ENCODE peak calls at places on chromosomes 2 and 18, in seven cellular contexts. F is prostate gland, X is psoas muscle, E is left ventricle myocardium inferior, C is uterus, T is mesendoderm, M is RWPE2. V is an unnamed sample.

GRCh38 chr2:141957827-141958440 is 172.9 kb downstream of the LRP1B start:
- DNase-seq in F (no peak), X (no peak), E (no peak), C (no peak), T (peak; percentile 47), M (no peak), V (no peak)

GRCh38 chr2:232549655-232550350 is 554 bp downstream of the TIGD1 start:
- DNase-seq in F (no peak), X (no peak), E (no peak), C (no peak), T (no peak), M (no peak), V (no peak)

GRCh38 chr2:22970991-22971390 is 414.0 kb upstream of the KLHL29 start:
- DNase-seq in F (no peak), X (no peak), E (no peak), C (no peak), T (no peak), M (no peak), V (no peak)

GRCh38 chr2:195596840-195597239 is 60.2 kb upstream of the SLC39A10 start:
- DNase-seq in F (no peak), X (no peak), E (no peak), C (no peak), T (no peak), M (no peak), V (no peak)

GRCh38 chr18:22470141-22470510 is 52.4 kb upstream of the CTAGE1 start:
- DNase-seq in F (no peak), X (no peak), E (no peak), C (no peak), T (no peak), M (no peak), V (no peak)

GRCh38 chr2:218368621-218369153 is 12.0 kb downstream of the CATIP start:
- DNase-seq in F (peak; percentile 56), X (peak; percentile 39), E (no peak), C (peak; percentile 76), T (peak; percentile 83), M (no peak), V (no peak)

GRCh38 chr2:163613155-163613554 is 122.7 kb downstream of the FIGN start:
- DNase-seq in F (no peak), X (no peak), E (no peak), C (no peak), T (no peak), M (no peak), V (no peak)

GRCh38 chr2:20611077-20611843 is 39.6 kb downstream of the HS1BP3 start:
- DNase-seq in F (no peak), X (peak; percentile 66), E (peak; percentile 78), C (peak; percentile 88), T (peak; percentile 75), M (peak; percentile 34), V (peak; percentile 86)

GRCh38 chr2:98346259-98347236 is at the start of gene CNGA3:
- DNase-seq in F (no peak), X (peak; percentile 25), E (peak; percentile 18), C (no peak), T (peak; percentile 70), M (no peak), V (peak; percentile 22)

GRCh38 chr18:25341861-25342260 is 10.1 kb downstream of the ZNF521 start:
- DNase-seq in F (no peak), X (no peak), E (no peak), C (no peak), T (no peak), M (no peak), V (no peak)

GRCh38 chr18:11343096-11343495 is 193.7 kb upstream of the PIEZO2 start:
- DNase-seq in F (no peak), X (no peak), E (no peak), C (no peak), T (peak; percentile 75), M (no peak), V (no peak)

GRCh38 chr2:224650815-224651439 is 65.2 kb downstream of the CCDC195 start:
- DNase-seq in F (peak; percentile 28), X (no peak), E (no peak), C (no peak), T (peak; percentile 77), M (no peak), V (peak; percentile 53)

GRCh38 chr18:42274488-42275137 is 319.6 kb downstream of the PIK3C3 start:
- DNase-seq in F (no peak), X (no peak), E (no peak), C (no peak), T (peak; percentile 70), M (no peak), V (peak; percentile 47)

GRCh38 chr2:223998983-223999382 is 40.1 kb downstream of the SERPINE2 start:
- DNase-seq in F (no peak), X (no peak), E (no peak), C (no peak), T (no peak), M (no peak), V (no peak)

GRCh38 chr18:23573948-23574431 is 12.3 kb downstream of the NPC1 start:
- DNase-seq in F (no peak), X (peak; percentile 30), E (no peak), C (peak; percentile 27), T (peak; percentile 55), M (no peak), V (peak; percentile 63)

GRCh38 chr2:58757971-58758370 is 516.8 kb upstream of the FANCL start:
- DNase-seq in F (no peak), X (no peak), E (no peak), C (no peak), T (no peak), M (no peak), V (no peak)

GRCh38 chr2:30272761-30273573 is 41.6 kb downstream of the LBH start:
- DNase-seq in F (no peak), X (no peak), E (no peak), C (no peak), T (peak; percentile 74), M (no peak), V (peak; percentile 89)

GRCh38 chr2:70132244-70133126 is 45.2 kb downstream of the PCBP1 start:
- DNase-seq in F (peak; percentile 66), X (peak; percentile 39), E (peak; percentile 52), C (peak; percentile 48), T (peak; percentile 37), M (no peak), V (peak; percentile 73)

GRCh38 chr2:236744316-236745105 is 174.9 kb downstream of the ACKR3 start:
- DNase-seq in F (no peak), X (no peak), E (no peak), C (no peak), T (peak; percentile 23), M (no peak), V (peak; percentile 98)

GRCh38 chr2:95174031-95174430 is 8.4 kb downstream of the ZNF2 start:
- DNase-seq in F (no peak), X (no peak), E (no peak), C (no peak), T (no peak), M (no peak), V (no peak)

GRCh38 chr2:181970160-181970794 is 15.4 kb upstream of the PPP1R1C start:
- DNase-seq in F (no peak), X (no peak), E (no peak), C (no peak), T (peak; percentile 45), M (no peak), V (no peak)

DNA sequence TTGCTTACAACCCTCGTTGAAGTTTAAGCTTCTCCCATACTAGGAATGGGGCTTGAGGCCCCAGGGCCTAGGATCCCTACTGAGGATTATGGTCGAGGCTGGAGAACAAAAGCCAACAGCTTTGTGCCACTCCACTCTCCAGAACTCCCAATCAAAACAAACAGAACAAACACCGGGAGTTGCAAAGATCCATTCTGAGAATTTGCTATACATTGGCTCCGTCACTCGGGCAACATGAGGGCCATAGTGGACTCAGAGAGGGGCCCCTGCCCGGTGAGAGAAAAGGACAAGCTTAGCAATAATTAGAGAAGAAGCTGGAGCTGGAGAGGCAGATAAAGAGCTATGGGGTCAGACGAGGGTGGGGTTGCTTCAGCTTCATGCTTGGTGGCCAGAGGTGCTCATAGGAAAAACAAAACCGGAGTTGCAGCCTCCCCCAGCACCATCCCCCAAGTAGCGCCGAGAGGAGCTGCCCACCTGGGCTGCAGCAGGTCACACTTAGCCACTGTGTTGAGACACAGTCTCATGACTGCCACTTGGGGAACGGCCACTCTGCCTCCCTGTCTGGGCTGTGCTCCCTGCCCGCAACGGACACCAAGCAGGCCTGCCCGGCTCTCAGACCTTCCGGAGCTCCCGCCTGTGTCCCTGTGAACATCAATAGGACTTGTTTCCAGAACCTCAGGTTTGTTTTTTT is 142.3 kb upstream of the HAAO start:
- DNase-seq in F (no peak), X (no peak), E (no peak), C (no peak), T (no peak), M (no peak), V (no peak)
- H3K27ac ChIP-seq in F (no peak overlapping the region), X (no peak overlapping the region), E (peak overlapping the region; percentile 92), C (no peak overlapping the region), T (no peak overlapping the region), M (no peak overlapping the region), V (peak overlapping the region; percentile 39)

DNA sequence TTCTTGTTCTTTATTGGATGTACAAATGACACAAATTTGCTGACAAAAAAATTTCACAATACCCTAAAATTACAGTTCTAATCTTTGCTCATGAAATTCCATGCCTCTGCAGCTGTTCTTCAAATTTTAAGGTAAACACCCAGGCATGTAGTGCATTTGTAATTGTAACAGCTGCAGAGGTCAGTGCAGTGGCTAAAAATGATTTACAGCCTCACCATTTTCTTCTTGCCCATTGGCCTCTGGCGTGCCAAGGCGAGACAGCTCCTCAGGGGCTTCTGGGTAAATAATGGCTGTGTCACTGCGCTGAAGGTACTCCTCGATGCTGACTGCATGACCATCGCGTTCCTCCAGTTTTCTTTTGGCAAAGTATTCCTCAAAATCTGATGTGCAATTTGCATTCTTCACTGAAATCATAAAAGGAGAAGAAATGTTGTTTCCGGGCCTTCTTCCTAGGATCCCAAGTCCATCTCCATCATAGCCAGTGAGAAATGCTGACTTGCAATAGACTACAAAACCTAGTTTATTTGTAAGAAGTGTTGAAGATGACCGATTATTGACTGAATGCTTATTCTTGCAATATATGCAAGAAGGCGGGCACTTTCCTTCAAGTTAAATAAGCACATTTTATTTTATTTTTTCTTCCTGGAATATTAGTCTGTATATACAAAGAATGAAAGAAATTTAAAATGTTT is 115.2 kb downstream of the ZEB2 start:
- DNase-seq in F (no peak), X (peak; percentile 13), E (no peak), C (no peak), T (no peak), M (no peak), V (no peak)
- H3K36me3 ChIP-seq in F (no peaks in the 10 kb centered on the region), X (peaks cover under 1% of the 10 kb centered on the region), E (peaks cover 44% of the 10 kb centered on the region), C (no peaks in the 10 kb centered on the region), T (no peaks in the 10 kb centered on the region), M (no peaks in the 10 kb centered on the region), V (peaks cover 49% of the 10 kb centered on the region)

DNA sequence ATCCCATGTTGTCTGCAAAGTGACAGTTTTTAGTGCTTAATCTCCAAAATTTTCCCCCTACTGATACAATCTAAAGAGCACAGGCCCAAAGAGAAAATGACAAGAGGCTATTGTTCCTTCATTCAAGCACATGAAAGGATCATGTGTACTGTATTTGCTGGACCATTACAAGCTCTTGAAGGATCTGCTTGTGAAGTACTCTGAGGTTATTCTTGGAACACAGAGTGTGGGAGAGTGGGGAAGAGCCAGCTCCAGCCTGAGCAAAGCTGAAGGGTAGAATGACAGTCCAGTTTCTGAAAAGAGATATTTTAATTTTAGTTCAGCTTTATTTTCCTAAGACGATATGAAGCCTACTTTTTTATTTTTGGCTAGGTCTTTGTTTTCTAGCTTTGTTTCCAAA is 112.2 kb downstream of the GALNT3 start:
- DNase-seq in F (no peak), X (no peak), E (no peak), C (no peak), T (no peak), M (no peak), V (no peak)
- H3K27ac ChIP-seq in F (peak overlapping the region; percentile 15), X (no peak overlapping the region), E (peak overlapping the region; percentile 73), C (peak overlapping the region; percentile 35), T (no peak overlapping the region), M (no peak overlapping the region), V (no peak overlapping the region)

GRCh38 chr2:46548521-46549144 is 69.3 kb downstream of the TMEM247 start:
- DNase-seq in F (no peak), X (no peak), E (no peak), C (no peak), T (no peak), M (no peak), V (no peak)
- H3K36me3 ChIP-seq in F (no peaks in the 10 kb centered on the region), X (no peaks in the 10 kb centered on the region), E (peaks cover 31% of the 10 kb centered on the region), C (no peaks in the 10 kb centered on the region), T (no peaks in the 10 kb centered on the region), M (no peaks in the 10 kb centered on the region), V (peaks cover 39% of the 10 kb centered on the region)